ENCODE peak calls at places on chromosome 19, in ten cellular contexts. Q is astrocyte, U is vagina, V is thoracic aorta, S is heart left ventricle, E is tibial nerve, C is mammary epithelial cell, X is body of pancreas, Z is stomach, G is GM12878. A is an unnamed sample. For H3K36me3, the result is how much of the 10 kb centered on the place peaks cover.

GRCh38 chr19:41001243-41001971 is 10.3 kb downstream of the CYP2B6 start:
- DNase-seq in X (no peak), V (no peak), C (no peak), Z (no peak), G (no peak), U (no peak), S (no peak), E (no peak), Q (no peak), A (no peak)

GRCh38 chr19:14361824-14362223 is 19.4 kb upstream of the ADGRE5 start:
- DNase-seq in X (no peak), E (no peak), U (no peak), G (no peak), Q (no peak), C (no peak), S (no peak), V (no peak), Z (no peak), A (no peak)

GRCh38 chr19:51702754-51703654 is 9.9 kb downstream of the SPACA6 start:
- DNase-seq in G (no peak), Z (peak), E (no peak), C (no peak), S (no peak), Q (no peak), V (no peak), U (peak), X (peak), A (peak)

GRCh38 chr19:54180691-54181091 is 7.7 kb upstream of the TMC4 start:
- DNase-seq in S (no peak), Z (no peak), C (no peak), G (no peak), E (no peak), V (no peak), U (no peak), X (no peak), Q (no peak), A (no peak)

GRCh38 chr19:33442706-33443105 is 69.2 kb downstream of the CEBPG start:
- DNase-seq in Q (no peak), C (no peak), X (no peak), U (no peak), S (no peak), V (no peak), Z (no peak), E (no peak), G (no peak), A (no peak)

GRCh38 chr19:13118424-13119193 is 545 bp downstream of the NACC1 start:
- DNase-seq in U (no peak), C (peak), G (no peak), X (peak), E (no peak), S (peak), V (no peak), Z (peak), Q (peak), A (no peak)

GRCh38 chr19:38792250-38793111 is 3.5 kb downstream of the LGALS7B start:
- DNase-seq in X (no peak), Q (no peak), S (peak), Z (peak), E (no peak), G (no peak), U (peak), V (no peak), C (no peak), A (peak)

GRCh38 chr19:54023191-54023590 is 31.8 kb downstream of the CACNG6 start:
- DNase-seq in Q (no peak), V (no peak), E (no peak), G (no peak), X (no peak), U (no peak), S (no peak), C (no peak), Z (no peak), A (no peak)

GRCh38 chr19:28539759-28540158 is 673.2 kb downstream of the UQCRFS1 start:
- DNase-seq in X (no peak), Z (no peak), V (no peak), S (no peak), G (no peak), E (no peak), C (no peak), Q (no peak), U (no peak), A (no peak)

GRCh38 chr19:13579388-13580060 is 73.2 kb upstream of the CACNA1A start:
- DNase-seq in G (no peak), U (no peak), Q (peak), E (no peak), Z (no peak), V (no peak), C (no peak), S (no peak), X (no peak), A (no peak)

GRCh38 chr19:33819496-33819874 is 22.8 kb downstream of the KCTD15 start:
- DNase-seq in G (no peak), V (no peak), X (no peak), S (no peak), Q (no peak), Z (no peak), C (no peak), E (no peak), U (peak), A (no peak)

GRCh38 chr19:50497030-50497420 is 14.0 kb downstream of the JOSD2 start:
- DNase-seq in V (no peak), Q (no peak), E (no peak), Z (no peak), G (no peak), U (no peak), C (no peak), X (no peak), S (peak), A (no peak)

GRCh38 chr19:10346509-10346908 is 7.1 kb upstream of the ICAM3 start:
- DNase-seq in S (peak), U (no peak), C (no peak), G (no peak), E (no peak), V (no peak), X (no peak), Q (no peak), Z (no peak), A (no peak)

GRCh38 chr19:40889366-40889765 is 7.3 kb upstream of the CYP2A7 start:
- DNase-seq in V (no peak), Q (no peak), S (no peak), U (no peak), E (no peak), C (no peak), G (no peak), Z (no peak), X (no peak), A (no peak)

GRCh38 chr19:19372656-19373416 is 32.6 kb upstream of the GATAD2A start:
- DNase-seq in X (no peak), Z (peak), V (no peak), S (peak), Q (no peak), G (no peak), C (no peak), E (no peak), U (no peak), A (peak)

GRCh38 chr19:40312533-40312932 is 27.4 kb upstream of the AKT2 start:
- DNase-seq in G (no peak), Q (no peak), E (no peak), V (no peak), Z (no peak), U (no peak), S (no peak), C (no peak), X (no peak), A (no peak)

GRCh38 chr19:33552191-33552927 is 30.8 kb upstream of the PEPD start:
- DNase-seq in Z (no peak), U (no peak), S (no peak), Q (no peak), V (no peak), G (no peak), X (no peak), C (no peak), E (no peak), A (no peak)

GRCh38 chr19:12834418-12834943 is at the start of gene RTBDN:
- DNase-seq in U (no peak), E (no peak), C (no peak), X (no peak), Q (no peak), G (no peak), V (no peak), S (no peak), Z (no peak), A (no peak)

GRCh38 chr19:13008926-13009787 is 13.9 kb downstream of the NFIX start:
- DNase-seq in C (peak), G (no peak), X (no peak), S (no peak), U (no peak), Q (no peak), Z (no peak), V (no peak), E (no peak), A (no peak)

GRCh38 chr19:49157445-49158224 is at the start of gene TRPM4:
- DNase-seq in X (peak), U (no peak), C (peak), S (peak), Z (peak), E (peak), V (peak), Q (peak), G (no peak), A (peak)

GRCh38 chr19:35349614-35350521 is 2.2 kb downstream of the FFAR1 start:
- DNase-seq in C (no peak), Z (no peak), S (no peak), G (no peak), X (no peak), U (peak), E (no peak), V (no peak), Q (no peak), A (no peak)

GRCh38 chr19:15469513-15470297 is 5.4 kb upstream of the RASAL3 start:
- DNase-seq in E (no peak), X (no peak), V (no peak), S (no peak), U (no peak), C (no peak), Q (no peak), G (no peak), Z (no peak), A (peak)

GRCh38 chr19:39160889-39161672 is 35.5 kb downstream of the PAK4 start:
- DNase-seq in C (peak), Z (no peak), Q (peak), X (no peak), E (no peak), U (no peak), S (no peak), V (no peak), G (no peak), A (no peak)

DNA sequence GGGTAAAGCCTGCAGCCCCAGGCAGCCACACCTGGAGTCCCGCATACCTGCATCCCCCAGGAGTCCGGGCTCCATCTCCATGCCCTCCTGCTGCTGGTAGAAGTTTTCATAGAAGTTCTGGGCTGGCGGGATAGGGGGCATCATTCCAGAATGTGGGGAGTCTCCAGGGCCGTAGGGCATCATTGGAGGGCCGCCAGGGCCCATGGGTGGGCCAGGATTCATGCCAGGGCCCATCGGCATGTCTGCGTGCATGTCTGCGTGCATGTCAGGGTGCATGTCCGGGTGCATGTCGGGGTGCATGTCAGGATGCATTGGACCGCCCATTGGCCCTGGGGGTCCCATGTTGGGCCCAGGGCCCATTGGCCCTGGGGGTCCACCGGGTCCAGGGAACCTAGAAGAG is 23.3 kb upstream of the TMEM160 start:
- DNase-seq in C (no peak), G (no peak), Z (no peak), V (no peak), S (no peak), Q (no peak), E (no peak), X (no peak), U (no peak), A (no peak)
- TF ChIP-seq CTCF in C (no peak), G (no peak), Z (no peak), V (no peak), S (no peak), Q (no peak), E (no peak), X (no peak), U (no peak), A (no peak)

GRCh38 chr19:6765738-6766356 is 1.4 kb downstream of the SH2D3A start:
- DNase-seq in E (no peak), Z (peak), V (no peak), Q (no peak), G (no peak), S (no peak), U (no peak), C (peak), X (peak), A (peak)
- H3K27ac ChIP-seq in E (peak), Z (peak), V (no peak), Q (no peak), G (peak), S (no peak), U (peak), C (peak), X (peak), A (peak)

GRCh38 chr19:3807574-3808354 is 21.6 kb upstream of the MATK start:
- DNase-seq in E (no peak), U (no peak), C (no peak), S (no peak), V (no peak), X (no peak), Q (no peak), G (no peak), Z (no peak), A (no peak)

GRCh38 chr19:3808420-3809143 is 22.4 kb upstream of the MATK start:
- DNase-seq in C (no peak), Z (peak), Q (no peak), U (no peak), X (no peak), V (no peak), S (peak), E (no peak), G (no peak), A (no peak)

GRCh38 chr19:3805859-3806258 is 19.7 kb upstream of the MATK start:
- DNase-seq in Z (no peak), S (no peak), E (no peak), Q (no peak), V (no peak), X (no peak), G (no peak), C (no peak), U (no peak), A (no peak)

GRCh38 chr19:3804429-3804828 is 18.2 kb upstream of the MATK start:
- DNase-seq in S (no peak), E (no peak), X (no peak), U (no peak), C (no peak), G (no peak), Z (no peak), V (no peak), Q (no peak), A (no peak)

GRCh38 chr19:3807131-3807480 is 20.9 kb upstream of the MATK start:
- DNase-seq in Q (no peak), G (no peak), S (no peak), U (no peak), E (no peak), C (no peak), V (no peak), X (no peak), Z (no peak), A (no peak)
- H3K36me3 ChIP-seq in Q (under half), G (under half), S (under half), U (under half), E (under half), C (under half), V (under half), X (under half), Z (under half), A (under half)

DNA sequence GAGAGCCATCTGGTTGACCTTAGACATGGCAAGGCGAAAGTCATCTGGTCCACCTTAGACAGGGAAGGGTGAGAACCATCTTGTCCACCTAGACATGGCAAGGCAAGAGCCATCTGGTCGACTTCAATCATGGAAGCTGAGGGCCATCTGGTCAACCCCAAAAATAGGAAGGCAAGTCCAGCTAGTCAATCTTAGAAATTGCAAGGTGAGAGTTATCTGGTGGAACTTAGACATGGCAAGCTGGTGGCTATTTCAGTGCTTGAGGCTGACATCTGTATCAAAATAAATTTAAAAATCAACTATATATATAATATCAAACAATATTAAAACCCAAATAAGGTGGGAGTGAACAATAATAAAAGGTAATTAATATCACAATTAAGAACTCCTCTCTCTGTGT is 83.9 kb downstream of the ZNF726 start:
- DNase-seq in Q (no peak), C (no peak), V (no peak), E (no peak), X (no peak), U (peak), G (no peak), S (no peak), Z (no peak), A (no peak)
- TF ChIP-seq CTCF in Q (no peak), C (no peak), V (no peak), E (no peak), X (no peak), U (no peak), G (no peak), S (no peak), Z (no peak), A (no peak)

GRCh38 chr19:17538684-17539287 is 16.7 kb upstream of the COLGALT1 start:
- DNase-seq in S (no peak), V (no peak), Z (no peak), G (no peak), C (no peak), Q (no peak), E (no peak), X (no peak), U (no peak), A (no peak)
- H3K27ac ChIP-seq in S (peak), V (no peak), Z (peak), G (no peak), C (no peak), Q (no peak), E (peak), X (no peak), U (peak), A (peak)

GRCh38 chr19:2189880-2190279 is 26.1 kb downstream of the DOT1L start:
- DNase-seq in C (no peak), X (no peak), Z (no peak), V (no peak), U (no peak), Q (no peak), E (no peak), G (no peak), S (no peak), A (no peak)
- H3K36me3 ChIP-seq in C (under half), X (under half), Z (half or more), V (under half), U (under half), Q (under half), E (under half), G (under half), S (under half), A (under half)

GRCh38 chr19:42386974-42387707 is 3.0 kb downstream of the CNFN start:
- DNase-seq in S (peak), G (no peak), E (peak), C (peak), U (no peak), V (no peak), Z (peak), Q (peak), X (peak), A (peak)
- TF ChIP-seq CTCF in S (peak), G (peak), E (peak), C (peak), U (no peak), V (peak), Z (peak), Q (no peak), X (peak), A (peak)

GRCh38 chr19:3605770-3606169 is 905 bp downstream of the TBXA2R start:
- DNase-seq in V (no peak), C (no peak), Z (no peak), U (no peak), X (no peak), S (no peak), Q (no peak), G (no peak), E (no peak), A (no peak)
- H3K27ac ChIP-seq in V (peak), C (no peak), Z (peak), U (peak), X (no peak), S (peak), Q (no peak), G (no peak), E (peak), A (peak)

GRCh38 chr19:17160908-17161307 is 54.2 kb upstream of the USE1 start:
- DNase-seq in E (no peak), G (no peak), X (no peak), Q (no peak), C (no peak), S (no peak), U (no peak), Z (no peak), V (no peak), A (no peak)
- H3K36me3 ChIP-seq in E (under half), G (half or more), X (under half), Q (half or more), C (under half), S (under half), U (half or more), Z (half or more), V (half or more), A (under half)

GRCh38 chr19:8506402-8506957 is 4.0 kb upstream of the PRAM1 start:
- DNase-seq in S (no peak), X (peak), Q (no peak), U (no peak), V (no peak), E (no peak), Z (no peak), C (no peak), G (no peak), A (no peak)
- TF ChIP-seq CTCF in S (no peak), X (no peak), Q (no peak), U (no peak), V (no peak), E (no peak), Z (no peak), C (no peak), G (no peak), A (no peak)

A was measured in transverse colon.